ENCODE peak calls at places on chromosomes 11 and 22, in eight cellular contexts. One of them, this sample, is unnamed. For H3K4me1, the result is how much of the 10 kb centered on the place peaks cover.

GRCh38 chr11:17740649-17741235 is 6.2 kb downstream of the KCNC1 start:
- DNase-seq in lower lobe of right lung: no peak
- DNase-seq in pancreas: no peak
- DNase-seq in keratinocyte: no peak
- DNase-seq in uterus: no peak
- DNase-seq in Peyer's patch: peak
- DNase-seq in H9: no peak
- DNase-seq in aorta: no peak
- DNase-seq in this sample: no peak

GRCh38 chr22:45120931-45121330 is 42.8 kb upstream of the NUP50 start:
- DNase-seq in aorta: no peak
- DNase-seq in H9: no peak
- DNase-seq in Peyer's patch: no peak
- DNase-seq in keratinocyte: no peak
- DNase-seq in uterus: no peak
- DNase-seq in pancreas: no peak
- DNase-seq in lower lobe of right lung: no peak
- DNase-seq in this sample: no peak

GRCh38 chr11:75262436-75262835 is 21.9 kb downstream of the TPBGL start:
- DNase-seq in aorta: peak
- DNase-seq in H9: no peak
- DNase-seq in pancreas: no peak
- DNase-seq in lower lobe of right lung: no peak
- DNase-seq in keratinocyte: no peak
- DNase-seq in Peyer's patch: no peak
- DNase-seq in uterus: no peak
- DNase-seq in this sample: no peak

GRCh38 chr11:119363874-119364590 is 17.5 kb downstream of the USP2 start:
- DNase-seq in Peyer's patch: peak
- DNase-seq in keratinocyte: no peak
- DNase-seq in H9: no peak
- DNase-seq in lower lobe of right lung: peak
- DNase-seq in pancreas: peak
- DNase-seq in uterus: peak
- DNase-seq in aorta: no peak
- DNase-seq in this sample: no peak

GRCh38 chr22:45983797-45984196 is 6.8 kb upstream of the WNT7B start:
- DNase-seq in aorta: no peak
- DNase-seq in H9: no peak
- DNase-seq in lower lobe of right lung: no peak
- DNase-seq in uterus: no peak
- DNase-seq in pancreas: no peak
- DNase-seq in Peyer's patch: no peak
- DNase-seq in keratinocyte: no peak
- DNase-seq in this sample: no peak

GRCh38 chr22:20524004-20524481 is 16.6 kb downstream of the MED15 start:
- DNase-seq in pancreas: no peak
- DNase-seq in lower lobe of right lung: no peak
- DNase-seq in H9: no peak
- DNase-seq in Peyer's patch: no peak
- DNase-seq in aorta: no peak
- DNase-seq in uterus: no peak
- DNase-seq in keratinocyte: no peak
- DNase-seq in this sample: no peak

GRCh38 chr11:112143597-112143996 is 20.3 kb downstream of the IL18 start:
- DNase-seq in lower lobe of right lung: no peak
- DNase-seq in aorta: no peak
- DNase-seq in Peyer's patch: no peak
- DNase-seq in uterus: no peak
- DNase-seq in keratinocyte: no peak
- DNase-seq in pancreas: no peak
- DNase-seq in H9: no peak
- DNase-seq in this sample: no peak

GRCh38 chr11:15944460-15944859 is 411.9 kb downstream of the SOX6 start:
- DNase-seq in keratinocyte: no peak
- DNase-seq in uterus: no peak
- DNase-seq in Peyer's patch: no peak
- DNase-seq in H9: peak
- DNase-seq in lower lobe of right lung: no peak
- DNase-seq in pancreas: no peak
- DNase-seq in aorta: no peak
- DNase-seq in this sample: no peak

GRCh38 chr11:6635082-6635932 is 16.1 kb upstream of the TPP1 start:
- DNase-seq in Peyer's patch: no peak
- DNase-seq in lower lobe of right lung: peak
- DNase-seq in H9: peak
- DNase-seq in uterus: peak
- DNase-seq in pancreas: no peak
- DNase-seq in aorta: no peak
- DNase-seq in keratinocyte: no peak
- DNase-seq in this sample: no peak

DNA sequence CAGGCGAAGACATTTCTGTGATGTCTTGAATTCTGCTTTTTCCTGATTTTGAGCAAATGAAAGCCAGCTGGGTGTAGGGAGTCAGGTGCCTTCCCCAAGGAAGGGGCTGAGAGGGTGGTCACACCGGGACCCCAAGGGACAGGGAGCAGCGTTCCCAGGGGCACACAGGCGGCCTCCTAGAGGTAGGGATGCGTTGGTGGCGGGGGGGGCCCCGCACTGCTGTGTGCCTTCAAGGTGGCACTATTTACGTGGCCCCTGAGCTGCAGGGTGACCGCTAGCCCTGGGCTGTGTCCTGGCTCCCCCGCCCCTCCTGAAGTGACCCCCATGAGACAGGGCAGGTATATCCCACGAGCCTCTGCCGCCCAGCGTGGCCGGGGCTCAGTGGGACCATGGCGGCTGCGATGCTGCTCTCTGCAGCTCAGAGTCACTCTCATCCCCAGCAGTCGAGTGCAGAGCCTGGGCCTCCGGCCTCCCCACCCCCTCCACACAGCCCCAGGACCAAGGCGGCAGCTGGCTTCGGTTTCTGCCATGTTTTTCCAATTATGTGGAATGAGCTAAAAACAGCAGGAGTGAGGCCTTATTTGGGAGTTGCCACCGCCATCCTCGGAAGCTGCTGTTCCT is 60.9 kb downstream of the LRP5 start:
- DNase-seq in Peyer's patch: no peak
- DNase-seq in H9: no peak
- DNase-seq in aorta: peak
- DNase-seq in lower lobe of right lung: no peak
- DNase-seq in pancreas: peak
- DNase-seq in uterus: peak
- DNase-seq in keratinocyte: no peak
- DNase-seq in this sample: peak
- H3K27ac ChIP-seq in Peyer's patch: peak
- H3K27ac ChIP-seq in H9: no peak
- H3K27ac ChIP-seq in aorta: peak
- H3K27ac ChIP-seq in lower lobe of right lung: peak
- H3K27ac ChIP-seq in pancreas: peak
- H3K27ac ChIP-seq in uterus: peak
- H3K27ac ChIP-seq in keratinocyte: no peak
- H3K27ac ChIP-seq in this sample: no peak

GRCh38 chr11:2383823-2384722 is 7.0 kb downstream of the CD81 start:
- DNase-seq in lower lobe of right lung: no peak
- DNase-seq in H9: peak
- DNase-seq in pancreas: peak
- DNase-seq in Peyer's patch: peak
- DNase-seq in keratinocyte: peak
- DNase-seq in uterus: peak
- DNase-seq in aorta: no peak
- DNase-seq in this sample: no peak
- H3K4me1 ChIP-seq in lower lobe of right lung: half or more
- H3K4me1 ChIP-seq in H9: under half
- H3K4me1 ChIP-seq in pancreas: under half
- H3K4me1 ChIP-seq in Peyer's patch: half or more
- H3K4me1 ChIP-seq in keratinocyte: half or more
- H3K4me1 ChIP-seq in uterus: half or more
- H3K4me1 ChIP-seq in aorta: under half
- H3K4me1 ChIP-seq in this sample: under half

DNA sequence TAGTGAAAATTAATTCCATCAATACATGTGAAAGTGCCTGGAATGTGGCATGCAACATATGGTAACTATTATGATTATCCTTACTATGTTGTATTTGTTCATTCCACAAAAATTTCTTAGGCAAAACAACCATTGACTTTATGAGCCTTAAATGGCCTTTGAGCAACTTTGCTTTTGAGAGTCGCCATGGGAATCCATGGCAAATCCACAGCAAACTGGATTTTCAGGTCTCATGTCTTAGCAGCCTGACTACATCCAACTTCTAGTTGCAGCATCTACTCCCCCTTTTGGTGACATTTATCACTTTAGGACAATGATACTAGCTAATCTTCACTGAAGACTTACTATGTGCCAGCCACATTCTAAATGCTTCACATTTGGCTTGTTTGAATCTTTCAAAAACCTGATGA is 56.8 kb downstream of the SLC1A2 start:
- DNase-seq in lower lobe of right lung: no peak
- DNase-seq in H9: no peak
- DNase-seq in uterus: no peak
- DNase-seq in keratinocyte: no peak
- DNase-seq in Peyer's patch: no peak
- DNase-seq in pancreas: no peak
- DNase-seq in aorta: no peak
- DNase-seq in this sample: no peak
- H3K27ac ChIP-seq in lower lobe of right lung: no peak
- H3K27ac ChIP-seq in H9: no peak
- H3K27ac ChIP-seq in uterus: peak
- H3K27ac ChIP-seq in keratinocyte: no peak
- H3K27ac ChIP-seq in Peyer's patch: no peak
- H3K27ac ChIP-seq in pancreas: no peak
- H3K27ac ChIP-seq in aorta: no peak
- H3K27ac ChIP-seq in this sample: no peak

GRCh38 chr11:68287419-68287818 is 15.6 kb upstream of the C11orf24 start:
- DNase-seq in lower lobe of right lung: no peak
- DNase-seq in Peyer's patch: no peak
- DNase-seq in uterus: no peak
- DNase-seq in keratinocyte: no peak
- DNase-seq in H9: no peak
- DNase-seq in pancreas: no peak
- DNase-seq in aorta: no peak
- DNase-seq in this sample: no peak

GRCh38 chr11:68276864-68277263 is 5.1 kb upstream of the C11orf24 start:
- DNase-seq in H9: no peak
- DNase-seq in aorta: no peak
- DNase-seq in keratinocyte: no peak
- DNase-seq in Peyer's patch: no peak
- DNase-seq in lower lobe of right lung: no peak
- DNase-seq in uterus: no peak
- DNase-seq in pancreas: no peak
- DNase-seq in this sample: no peak

GRCh38 chr11:68282861-68283230 is 11.1 kb upstream of the C11orf24 start:
- DNase-seq in H9: no peak
- DNase-seq in lower lobe of right lung: no peak
- DNase-seq in uterus: no peak
- DNase-seq in keratinocyte: no peak
- DNase-seq in pancreas: no peak
- DNase-seq in Peyer's patch: no peak
- DNase-seq in aorta: peak
- DNase-seq in this sample: no peak

GRCh38 chr11:68279676-68280075 is 7.9 kb upstream of the C11orf24 start:
- DNase-seq in keratinocyte: no peak
- DNase-seq in lower lobe of right lung: no peak
- DNase-seq in pancreas: no peak
- DNase-seq in Peyer's patch: no peak
- DNase-seq in H9: no peak
- DNase-seq in uterus: no peak
- DNase-seq in aorta: no peak
- DNase-seq in this sample: no peak

GRCh38 chr11:68282141-68282860 is 10.5 kb upstream of the C11orf24 start:
- DNase-seq in keratinocyte: peak
- DNase-seq in lower lobe of right lung: peak
- DNase-seq in pancreas: no peak
- DNase-seq in uterus: no peak
- DNase-seq in H9: no peak
- DNase-seq in Peyer's patch: no peak
- DNase-seq in aorta: peak
- DNase-seq in this sample: no peak
- H3K4me1 ChIP-seq in keratinocyte: under half
- H3K4me1 ChIP-seq in lower lobe of right lung: under half
- H3K4me1 ChIP-seq in pancreas: under half
- H3K4me1 ChIP-seq in uterus: under half
- H3K4me1 ChIP-seq in H9: under half
- H3K4me1 ChIP-seq in Peyer's patch: under half
- H3K4me1 ChIP-seq in aorta: under half
- H3K4me1 ChIP-seq in this sample: under half

This sample was measured in SJSA1.